ENCODE peak calls at places on chromosomes 12 and 14, in nine cellular contexts. S, T, M, Y, Z, L, C, U and H are unnamed samples.

GRCh38 chr12:34290191-34290995 is 268.1 kb downstream of the ALG10 start:
- DNase-seq in S (no peak), T (no peak), M (no peak), Y (no peak), Z (no peak), L (no peak), C (no peak), U (no peak), H (no peak)

GRCh38 chr12:5514545-5514944 is 82.6 kb downstream of the NTF3 start:
- DNase-seq in S (no peak), T (no peak), M (no peak), Y (no peak), Z (no peak), L (no peak), C (no peak), U (no peak), H (no peak)

GRCh38 chr12:38175538-38175937 is 141.0 kb upstream of the ALG10B start:
- DNase-seq in S (no peak), T (no peak), M (no peak), Y (no peak), Z (no peak), L (no peak), C (no peak), U (no peak), H (no peak)

GRCh38 chr12:71046215-71046614 is 111.6 kb downstream of the TSPAN8 start:
- DNase-seq in S (no peak), T (no peak), M (no peak), Y (no peak), Z (no peak), L (no peak), C (no peak), U (no peak), H (no peak)

GRCh38 chr12:79452906-79453305 is 237.9 kb downstream of the PAWR start:
- DNase-seq in S (no peak), T (no peak), M (no peak), Y (no peak), Z (no peak), L (no peak), C (no peak), U (no peak), H (no peak)

GRCh38 chr14:89399594-89400068 is 17.4 kb downstream of the FOXN3 start:
- DNase-seq in S (no peak), T (peak), M (peak), Y (no peak), Z (no peak), L (no peak), C (no peak), U (peak), H (no peak)

GRCh38 chr12:117742721-117743120 is 226.1 kb downstream of the KSR2 start:
- DNase-seq in S (no peak), T (no peak), M (no peak), Y (no peak), Z (no peak), L (no peak), C (no peak), U (no peak), H (no peak)

GRCh38 chr12:106747973-106748436 is 26.5 kb upstream of the RIC8B start:
- DNase-seq in S (no peak), T (no peak), M (no peak), Y (no peak), Z (no peak), L (no peak), C (no peak), U (no peak), H (no peak)

GRCh38 chr12:54572881-54573280 is 15.6 kb downstream of the PPP1R1A start:
- DNase-seq in S (no peak), T (no peak), M (no peak), Y (no peak), Z (no peak), L (no peak), C (no peak), U (no peak), H (no peak)

GRCh38 chr12:28177862-28178261 is 12.4 kb upstream of the CCDC91 start:
- DNase-seq in S (no peak), T (no peak), M (no peak), Y (no peak), Z (no peak), L (no peak), C (no peak), U (no peak), H (no peak)

GRCh38 chr14:93103392-93104080 is 12.2 kb downstream of the ITPK1 start:
- DNase-seq in S (peak), T (no peak), M (no peak), Y (peak), Z (no peak), L (no peak), C (no peak), U (no peak), H (no peak)

GRCh38 chr14:104096751-104097700 is 11.5 kb downstream of the ASPG start:
- DNase-seq in S (no peak), T (no peak), M (no peak), Y (no peak), Z (no peak), L (peak), C (peak), U (no peak), H (no peak)

GRCh38 chr12:120115692-120116442 is 686 bp downstream of the RAB35 start:
- DNase-seq in S (no peak), T (peak), M (no peak), Y (peak), Z (no peak), L (no peak), C (peak), U (no peak), H (no peak)

GRCh38 chr12:42730286-42730685 is 140.7 kb upstream of the PRICKLE1 start:
- DNase-seq in S (no peak), T (no peak), M (no peak), Y (no peak), Z (no peak), L (no peak), C (no peak), U (no peak), H (no peak)

GRCh38 chr14:41457393-41457792 is 149.3 kb upstream of the LRFN5 start:
- DNase-seq in S (no peak), T (no peak), M (no peak), Y (no peak), Z (no peak), L (no peak), C (no peak), U (no peak), H (no peak)

GRCh38 chr12:124479680-124480468 is 87.5 kb downstream of the NCOR2 start:
- DNase-seq in S (no peak), T (no peak), M (no peak), Y (no peak), Z (no peak), L (peak), C (peak), U (no peak), H (no peak)

GRCh38 chr12:1533602-1534304 is 60.6 kb downstream of the FBXL14 start:
- DNase-seq in S (no peak), T (no peak), M (no peak), Y (peak), Z (no peak), L (no peak), C (no peak), U (no peak), H (no peak)

GRCh38 chr12:123634142-123634561 is 523 bp downstream of the GTF2H3 start:
- DNase-seq in S (no peak), T (no peak), M (no peak), Y (no peak), Z (no peak), L (no peak), C (no peak), U (no peak), H (no peak)

GRCh38 chr12:132218915-132219314 is 74.7 kb downstream of the NOC4L start:
- DNase-seq in S (peak), T (peak), M (no peak), Y (no peak), Z (no peak), L (no peak), C (peak), U (peak), H (no peak)

GRCh38 chr12:71282020-71282419 is 124.2 kb upstream of the TSPAN8 start:
- DNase-seq in S (no peak), T (no peak), M (no peak), Y (no peak), Z (no peak), L (no peak), C (no peak), U (no peak), H (no peak)

GRCh38 chr14:99133563-99134332 is 138.2 kb downstream of the BCL11B start:
- DNase-seq in S (no peak), T (no peak), M (no peak), Y (no peak), Z (no peak), L (peak), C (no peak), U (no peak), H (no peak)

GRCh38 chr12:56414401-56414800 is 34.8 kb downstream of the TIMELESS start:
- DNase-seq in S (no peak), T (no peak), M (no peak), Y (no peak), Z (no peak), L (no peak), C (no peak), U (no peak), H (no peak)

GRCh38 chr12:82625523-82625922 is 61.2 kb upstream of the TMTC2 start:
- DNase-seq in S (no peak), T (peak), M (no peak), Y (no peak), Z (peak), L (no peak), C (no peak), U (no peak), H (no peak)

GRCh38 chr12:47014474-47014873 is 64.9 kb upstream of the PCED1B start:
- DNase-seq in S (no peak), T (no peak), M (no peak), Y (no peak), Z (no peak), L (no peak), C (no peak), U (peak), H (no peak)

GRCh38 chr12:65655074-65655493 is 169.2 kb upstream of the HMGA2 start:
- DNase-seq in S (no peak), T (no peak), M (no peak), Y (no peak), Z (no peak), L (no peak), C (no peak), U (no peak), H (no peak)

GRCh38 chr12:10802587-10802986 is at the start of gene TAS2R7:
- DNase-seq in S (no peak), T (peak), M (no peak), Y (no peak), Z (no peak), L (no peak), C (no peak), U (no peak), H (no peak)

GRCh38 chr12:67827820-67828383 is 161.3 kb upstream of the IFNG-AS1 start:
- DNase-seq in S (no peak), T (no peak), M (peak), Y (peak), Z (no peak), L (peak), C (peak), U (peak), H (peak)

GRCh38 chr12:94157891-94158495 is 9.6 kb downstream of the PLXNC1 start:
- DNase-seq in S (no peak), T (peak), M (no peak), Y (no peak), Z (no peak), L (no peak), C (no peak), U (no peak), H (no peak)

GRCh38 chr12:20524113-20524512 is 155.8 kb downstream of the PDE3A start:
- DNase-seq in S (no peak), T (no peak), M (no peak), Y (no peak), Z (no peak), L (no peak), C (no peak), U (no peak), H (no peak)

GRCh38 chr12:132502149-132502881 is 12.4 kb downstream of the FBRSL1 start:
- DNase-seq in S (no peak), T (no peak), M (no peak), Y (no peak), Z (no peak), L (no peak), C (no peak), U (no peak), H (no peak)

GRCh38 chr12:48936379-48936979 is 11.2 kb upstream of the FKBP11 start:
- DNase-seq in S (peak), T (peak), M (no peak), Y (no peak), Z (peak), L (peak), C (peak), U (peak), H (peak)